ENCODE peak calls at places on chromosome 12, in eight cellular contexts. One of them, this sample, is unnamed.

GRCh38 chr12:46459881-46460545 is 87.4 kb upstream of the SLC38A2 start:
- DNase-seq in stimulated activated CD4-positive, alpha-beta T cell treated with anti-CD3 and anti-CD28 coated beads, Interleukin-1b, Interleukin-23, amount 100 ng/mL, for 4 hours: no peak
- DNase-seq in SW 1271: no peak
- DNase-seq in hypothalamus: peak
- DNase-seq in ureter: no peak
- DNase-seq in HEK293T: no peak
- DNase-seq in EL: no peak
- DNase-seq in stimulated activated CD8-positive, alpha-beta memory T cell treated with anti-CD3 and anti-CD28 coated beads, Interleukin-4, amount 100 ng/mL, for 4 hours: no peak
- DNase-seq in this sample: no peak

GRCh38 chr12:111404362-111405148 is 1.2 kb upstream of the SH2B3 start:
- DNase-seq in HEK293T: no peak
- DNase-seq in EL: peak
- DNase-seq in ureter: peak
- DNase-seq in SW 1271: no peak
- DNase-seq in stimulated activated CD8-positive, alpha-beta memory T cell treated with anti-CD3 and anti-CD28 coated beads, Interleukin-4, amount 100 ng/mL, for 4 hours: peak
- DNase-seq in hypothalamus: no peak
- DNase-seq in stimulated activated CD4-positive, alpha-beta T cell treated with anti-CD3 and anti-CD28 coated beads, Interleukin-1b, Interleukin-23, amount 100 ng/mL, for 4 hours: peak
- DNase-seq in this sample: peak

GRCh38 chr12:60255044-60255443 is 659.2 kb downstream of the SLC16A7 start:
- DNase-seq in stimulated activated CD4-positive, alpha-beta T cell treated with anti-CD3 and anti-CD28 coated beads, Interleukin-1b, Interleukin-23, amount 100 ng/mL, for 4 hours: no peak
- DNase-seq in stimulated activated CD8-positive, alpha-beta memory T cell treated with anti-CD3 and anti-CD28 coated beads, Interleukin-4, amount 100 ng/mL, for 4 hours: no peak
- DNase-seq in SW 1271: no peak
- DNase-seq in hypothalamus: no peak
- DNase-seq in EL: no peak
- DNase-seq in HEK293T: no peak
- DNase-seq in ureter: no peak
- DNase-seq in this sample: no peak

GRCh38 chr12:7433276-7433822 is 10.6 kb downstream of the CD163L1 start:
- DNase-seq in stimulated activated CD8-positive, alpha-beta memory T cell treated with anti-CD3 and anti-CD28 coated beads, Interleukin-4, amount 100 ng/mL, for 4 hours: no peak
- DNase-seq in SW 1271: peak
- DNase-seq in HEK293T: no peak
- DNase-seq in EL: peak
- DNase-seq in stimulated activated CD4-positive, alpha-beta T cell treated with anti-CD3 and anti-CD28 coated beads, Interleukin-1b, Interleukin-23, amount 100 ng/mL, for 4 hours: no peak
- DNase-seq in hypothalamus: no peak
- DNase-seq in ureter: no peak
- DNase-seq in this sample: no peak

GRCh38 chr12:107393043-107393725 is 292.4 kb upstream of the PWP1 start:
- DNase-seq in hypothalamus: no peak
- DNase-seq in stimulated activated CD8-positive, alpha-beta memory T cell treated with anti-CD3 and anti-CD28 coated beads, Interleukin-4, amount 100 ng/mL, for 4 hours: no peak
- DNase-seq in SW 1271: no peak
- DNase-seq in stimulated activated CD4-positive, alpha-beta T cell treated with anti-CD3 and anti-CD28 coated beads, Interleukin-1b, Interleukin-23, amount 100 ng/mL, for 4 hours: no peak
- DNase-seq in ureter: no peak
- DNase-seq in HEK293T: no peak
- DNase-seq in EL: no peak
- DNase-seq in this sample: no peak

GRCh38 chr12:106684497-106684896 is 90.0 kb upstream of the RIC8B start:
- DNase-seq in stimulated activated CD4-positive, alpha-beta T cell treated with anti-CD3 and anti-CD28 coated beads, Interleukin-1b, Interleukin-23, amount 100 ng/mL, for 4 hours: no peak
- DNase-seq in SW 1271: no peak
- DNase-seq in HEK293T: no peak
- DNase-seq in ureter: no peak
- DNase-seq in EL: no peak
- DNase-seq in hypothalamus: no peak
- DNase-seq in stimulated activated CD8-positive, alpha-beta memory T cell treated with anti-CD3 and anti-CD28 coated beads, Interleukin-4, amount 100 ng/mL, for 4 hours: no peak
- DNase-seq in this sample: no peak

GRCh38 chr12:67751376-67751928 is 102.9 kb downstream of the DYRK2 start:
- DNase-seq in HEK293T: no peak
- DNase-seq in hypothalamus: no peak
- DNase-seq in stimulated activated CD8-positive, alpha-beta memory T cell treated with anti-CD3 and anti-CD28 coated beads, Interleukin-4, amount 100 ng/mL, for 4 hours: no peak
- DNase-seq in stimulated activated CD4-positive, alpha-beta T cell treated with anti-CD3 and anti-CD28 coated beads, Interleukin-1b, Interleukin-23, amount 100 ng/mL, for 4 hours: no peak
- DNase-seq in ureter: no peak
- DNase-seq in EL: no peak
- DNase-seq in SW 1271: no peak
- DNase-seq in this sample: no peak

GRCh38 chr12:121365416-121366062 is 13.3 kb upstream of the ANAPC5 start:
- DNase-seq in EL: peak
- DNase-seq in stimulated activated CD4-positive, alpha-beta T cell treated with anti-CD3 and anti-CD28 coated beads, Interleukin-1b, Interleukin-23, amount 100 ng/mL, for 4 hours: no peak
- DNase-seq in hypothalamus: no peak
- DNase-seq in HEK293T: no peak
- DNase-seq in ureter: no peak
- DNase-seq in SW 1271: no peak
- DNase-seq in stimulated activated CD8-positive, alpha-beta memory T cell treated with anti-CD3 and anti-CD28 coated beads, Interleukin-4, amount 100 ng/mL, for 4 hours: no peak
- DNase-seq in this sample: no peak

GRCh38 chr12:26205298-26205697 is 9.9 kb downstream of the SSPN start:
- DNase-seq in ureter: no peak
- DNase-seq in EL: no peak
- DNase-seq in HEK293T: no peak
- DNase-seq in stimulated activated CD8-positive, alpha-beta memory T cell treated with anti-CD3 and anti-CD28 coated beads, Interleukin-4, amount 100 ng/mL, for 4 hours: no peak
- DNase-seq in SW 1271: no peak
- DNase-seq in stimulated activated CD4-positive, alpha-beta T cell treated with anti-CD3 and anti-CD28 coated beads, Interleukin-1b, Interleukin-23, amount 100 ng/mL, for 4 hours: no peak
- DNase-seq in hypothalamus: no peak
- DNase-seq in this sample: no peak

GRCh38 chr12:8709124-8709830 is 11.5 kb downstream of the RIMKLB start:
- DNase-seq in hypothalamus: no peak
- DNase-seq in SW 1271: no peak
- DNase-seq in HEK293T: no peak
- DNase-seq in stimulated activated CD8-positive, alpha-beta memory T cell treated with anti-CD3 and anti-CD28 coated beads, Interleukin-4, amount 100 ng/mL, for 4 hours: no peak
- DNase-seq in ureter: no peak
- DNase-seq in stimulated activated CD4-positive, alpha-beta T cell treated with anti-CD3 and anti-CD28 coated beads, Interleukin-1b, Interleukin-23, amount 100 ng/mL, for 4 hours: no peak
- DNase-seq in EL: peak
- DNase-seq in this sample: no peak

GRCh38 chr12:48775991-48776649 is 12.8 kb downstream of the ADCY6 start:
- DNase-seq in HEK293T: no peak
- DNase-seq in ureter: no peak
- DNase-seq in stimulated activated CD8-positive, alpha-beta memory T cell treated with anti-CD3 and anti-CD28 coated beads, Interleukin-4, amount 100 ng/mL, for 4 hours: no peak
- DNase-seq in EL: no peak
- DNase-seq in stimulated activated CD4-positive, alpha-beta T cell treated with anti-CD3 and anti-CD28 coated beads, Interleukin-1b, Interleukin-23, amount 100 ng/mL, for 4 hours: no peak
- DNase-seq in SW 1271: no peak
- DNase-seq in hypothalamus: no peak
- DNase-seq in this sample: no peak

GRCh38 chr12:2044165-2044564 is 8.6 kb upstream of the CACNA1C start:
- DNase-seq in stimulated activated CD8-positive, alpha-beta memory T cell treated with anti-CD3 and anti-CD28 coated beads, Interleukin-4, amount 100 ng/mL, for 4 hours: no peak
- DNase-seq in ureter: no peak
- DNase-seq in EL: no peak
- DNase-seq in stimulated activated CD4-positive, alpha-beta T cell treated with anti-CD3 and anti-CD28 coated beads, Interleukin-1b, Interleukin-23, amount 100 ng/mL, for 4 hours: no peak
- DNase-seq in HEK293T: no peak
- DNase-seq in SW 1271: no peak
- DNase-seq in hypothalamus: no peak
- DNase-seq in this sample: no peak

GRCh38 chr12:15712823-15713663 is 76.1 kb downstream of the EPS8 start:
- DNase-seq in hypothalamus: no peak
- DNase-seq in stimulated activated CD8-positive, alpha-beta memory T cell treated with anti-CD3 and anti-CD28 coated beads, Interleukin-4, amount 100 ng/mL, for 4 hours: no peak
- DNase-seq in ureter: no peak
- DNase-seq in stimulated activated CD4-positive, alpha-beta T cell treated with anti-CD3 and anti-CD28 coated beads, Interleukin-1b, Interleukin-23, amount 100 ng/mL, for 4 hours: no peak
- DNase-seq in SW 1271: no peak
- DNase-seq in HEK293T: no peak
- DNase-seq in EL: no peak
- DNase-seq in this sample: peak

GRCh38 chr12:85424581-85425348 is 144.7 kb downstream of the ALX1 start:
- DNase-seq in HEK293T: peak
- DNase-seq in hypothalamus: no peak
- DNase-seq in stimulated activated CD4-positive, alpha-beta T cell treated with anti-CD3 and anti-CD28 coated beads, Interleukin-1b, Interleukin-23, amount 100 ng/mL, for 4 hours: no peak
- DNase-seq in ureter: no peak
- DNase-seq in stimulated activated CD8-positive, alpha-beta memory T cell treated with anti-CD3 and anti-CD28 coated beads, Interleukin-4, amount 100 ng/mL, for 4 hours: no peak
- DNase-seq in SW 1271: no peak
- DNase-seq in EL: peak
- DNase-seq in this sample: no peak

GRCh38 chr12:48980389-48980952 is 2.3 kb downstream of the WNT1 start:
- DNase-seq in SW 1271: no peak
- DNase-seq in EL: no peak
- DNase-seq in ureter: no peak
- DNase-seq in hypothalamus: no peak
- DNase-seq in stimulated activated CD8-positive, alpha-beta memory T cell treated with anti-CD3 and anti-CD28 coated beads, Interleukin-4, amount 100 ng/mL, for 4 hours: no peak
- DNase-seq in stimulated activated CD4-positive, alpha-beta T cell treated with anti-CD3 and anti-CD28 coated beads, Interleukin-1b, Interleukin-23, amount 100 ng/mL, for 4 hours: no peak
- DNase-seq in HEK293T: no peak
- DNase-seq in this sample: no peak

GRCh38 chr12:1796515-1797010 is 23.8 kb upstream of the LRTM2 start:
- DNase-seq in hypothalamus: no peak
- DNase-seq in ureter: no peak
- DNase-seq in HEK293T: no peak
- DNase-seq in SW 1271: no peak
- DNase-seq in EL: peak
- DNase-seq in stimulated activated CD8-positive, alpha-beta memory T cell treated with anti-CD3 and anti-CD28 coated beads, Interleukin-4, amount 100 ng/mL, for 4 hours: no peak
- DNase-seq in stimulated activated CD4-positive, alpha-beta T cell treated with anti-CD3 and anti-CD28 coated beads, Interleukin-1b, Interleukin-23, amount 100 ng/mL, for 4 hours: no peak
- DNase-seq in this sample: no peak

GRCh38 chr12:108170164-108170563 is 41.1 kb downstream of the WSCD2 start:
- DNase-seq in stimulated activated CD8-positive, alpha-beta memory T cell treated with anti-CD3 and anti-CD28 coated beads, Interleukin-4, amount 100 ng/mL, for 4 hours: no peak
- DNase-seq in EL: no peak
- DNase-seq in stimulated activated CD4-positive, alpha-beta T cell treated with anti-CD3 and anti-CD28 coated beads, Interleukin-1b, Interleukin-23, amount 100 ng/mL, for 4 hours: no peak
- DNase-seq in ureter: no peak
- DNase-seq in HEK293T: no peak
- DNase-seq in hypothalamus: no peak
- DNase-seq in SW 1271: no peak
- DNase-seq in this sample: no peak

GRCh38 chr12:39490500-39491276 is 47.8 kb upstream of the KIF21A start:
- DNase-seq in SW 1271: no peak
- DNase-seq in stimulated activated CD8-positive, alpha-beta memory T cell treated with anti-CD3 and anti-CD28 coated beads, Interleukin-4, amount 100 ng/mL, for 4 hours: no peak
- DNase-seq in HEK293T: no peak
- DNase-seq in hypothalamus: no peak
- DNase-seq in ureter: no peak
- DNase-seq in EL: peak
- DNase-seq in stimulated activated CD4-positive, alpha-beta T cell treated with anti-CD3 and anti-CD28 coated beads, Interleukin-1b, Interleukin-23, amount 100 ng/mL, for 4 hours: no peak
- DNase-seq in this sample: no peak

GRCh38 chr12:57592551-57593165 is 1.7 kb downstream of the PIP4K2C start:
- DNase-seq in ureter: no peak
- DNase-seq in stimulated activated CD4-positive, alpha-beta T cell treated with anti-CD3 and anti-CD28 coated beads, Interleukin-1b, Interleukin-23, amount 100 ng/mL, for 4 hours: no peak
- DNase-seq in SW 1271: no peak
- DNase-seq in stimulated activated CD8-positive, alpha-beta memory T cell treated with anti-CD3 and anti-CD28 coated beads, Interleukin-4, amount 100 ng/mL, for 4 hours: no peak
- DNase-seq in HEK293T: no peak
- DNase-seq in EL: peak
- DNase-seq in hypothalamus: no peak
- DNase-seq in this sample: no peak

GRCh38 chr12:11653215-11653753 is 3.8 kb downstream of the ETV6 start:
- DNase-seq in HEK293T: no peak
- DNase-seq in SW 1271: no peak
- DNase-seq in ureter: no peak
- DNase-seq in hypothalamus: no peak
- DNase-seq in stimulated activated CD4-positive, alpha-beta T cell treated with anti-CD3 and anti-CD28 coated beads, Interleukin-1b, Interleukin-23, amount 100 ng/mL, for 4 hours: peak
- DNase-seq in EL: no peak
- DNase-seq in stimulated activated CD8-positive, alpha-beta memory T cell treated with anti-CD3 and anti-CD28 coated beads, Interleukin-4, amount 100 ng/mL, for 4 hours: peak
- DNase-seq in this sample: no peak

GRCh38 chr12:75560167-75560566 is 48.8 kb upstream of the KRR1 start:
- DNase-seq in stimulated activated CD4-positive, alpha-beta T cell treated with anti-CD3 and anti-CD28 coated beads, Interleukin-1b, Interleukin-23, amount 100 ng/mL, for 4 hours: no peak
- DNase-seq in stimulated activated CD8-positive, alpha-beta memory T cell treated with anti-CD3 and anti-CD28 coated beads, Interleukin-4, amount 100 ng/mL, for 4 hours: no peak
- DNase-seq in SW 1271: no peak
- DNase-seq in HEK293T: no peak
- DNase-seq in EL: peak
- DNase-seq in hypothalamus: no peak
- DNase-seq in ureter: no peak
- DNase-seq in this sample: no peak

GRCh38 chr12:8637666-8638065 is 25.0 kb downstream of the MFAP5 start:
- DNase-seq in stimulated activated CD4-positive, alpha-beta T cell treated with anti-CD3 and anti-CD28 coated beads, Interleukin-1b, Interleukin-23, amount 100 ng/mL, for 4 hours: no peak
- DNase-seq in ureter: no peak
- DNase-seq in HEK293T: no peak
- DNase-seq in hypothalamus: no peak
- DNase-seq in EL: no peak
- DNase-seq in SW 1271: no peak
- DNase-seq in stimulated activated CD8-positive, alpha-beta memory T cell treated with anti-CD3 and anti-CD28 coated beads, Interleukin-4, amount 100 ng/mL, for 4 hours: no peak
- DNase-seq in this sample: no peak

GRCh38 chr12:92502417-92503028 is 200.3 kb upstream of the PLEKHG7 start:
- DNase-seq in ureter: no peak
- DNase-seq in hypothalamus: no peak
- DNase-seq in stimulated activated CD4-positive, alpha-beta T cell treated with anti-CD3 and anti-CD28 coated beads, Interleukin-1b, Interleukin-23, amount 100 ng/mL, for 4 hours: no peak
- DNase-seq in SW 1271: no peak
- DNase-seq in EL: no peak
- DNase-seq in HEK293T: peak
- DNase-seq in stimulated activated CD8-positive, alpha-beta memory T cell treated with anti-CD3 and anti-CD28 coated beads, Interleukin-4, amount 100 ng/mL, for 4 hours: no peak
- DNase-seq in this sample: no peak

GRCh38 chr12:12336511-12336910 is 13.5 kb downstream of the MANSC1 start:
- DNase-seq in stimulated activated CD4-positive, alpha-beta T cell treated with anti-CD3 and anti-CD28 coated beads, Interleukin-1b, Interleukin-23, amount 100 ng/mL, for 4 hours: no peak
- DNase-seq in hypothalamus: no peak
- DNase-seq in stimulated activated CD8-positive, alpha-beta memory T cell treated with anti-CD3 and anti-CD28 coated beads, Interleukin-4, amount 100 ng/mL, for 4 hours: no peak
- DNase-seq in EL: no peak
- DNase-seq in HEK293T: no peak
- DNase-seq in SW 1271: no peak
- DNase-seq in ureter: no peak
- DNase-seq in this sample: no peak

GRCh38 chr12:102638777-102639176 is 158.4 kb upstream of the IGF1 start:
- DNase-seq in ureter: no peak
- DNase-seq in SW 1271: no peak
- DNase-seq in stimulated activated CD8-positive, alpha-beta memory T cell treated with anti-CD3 and anti-CD28 coated beads, Interleukin-4, amount 100 ng/mL, for 4 hours: no peak
- DNase-seq in stimulated activated CD4-positive, alpha-beta T cell treated with anti-CD3 and anti-CD28 coated beads, Interleukin-1b, Interleukin-23, amount 100 ng/mL, for 4 hours: no peak
- DNase-seq in hypothalamus: no peak
- DNase-seq in EL: peak
- DNase-seq in HEK293T: no peak
- DNase-seq in this sample: no peak

GRCh38 chr12:86233126-86233525 is 23.1 kb downstream of the MGAT4C start:
- DNase-seq in hypothalamus: no peak
- DNase-seq in SW 1271: no peak
- DNase-seq in stimulated activated CD4-positive, alpha-beta T cell treated with anti-CD3 and anti-CD28 coated beads, Interleukin-1b, Interleukin-23, amount 100 ng/mL, for 4 hours: no peak
- DNase-seq in ureter: no peak
- DNase-seq in stimulated activated CD8-positive, alpha-beta memory T cell treated with anti-CD3 and anti-CD28 coated beads, Interleukin-4, amount 100 ng/mL, for 4 hours: no peak
- DNase-seq in EL: no peak
- DNase-seq in HEK293T: no peak
- DNase-seq in this sample: no peak

GRCh38 chr12:6272300-6273208 is 37.9 kb upstream of the PLEKHG6 start:
- DNase-seq in EL: no peak
- DNase-seq in SW 1271: no peak
- DNase-seq in stimulated activated CD4-positive, alpha-beta T cell treated with anti-CD3 and anti-CD28 coated beads, Interleukin-1b, Interleukin-23, amount 100 ng/mL, for 4 hours: no peak
- DNase-seq in HEK293T: no peak
- DNase-seq in ureter: peak
- DNase-seq in hypothalamus: no peak
- DNase-seq in stimulated activated CD8-positive, alpha-beta memory T cell treated with anti-CD3 and anti-CD28 coated beads, Interleukin-4, amount 100 ng/mL, for 4 hours: no peak
- DNase-seq in this sample: no peak

GRCh38 chr12:903055-903454 is 46.4 kb downstream of the RAD52 start:
- DNase-seq in EL: no peak
- DNase-seq in ureter: no peak
- DNase-seq in hypothalamus: no peak
- DNase-seq in stimulated activated CD4-positive, alpha-beta T cell treated with anti-CD3 and anti-CD28 coated beads, Interleukin-1b, Interleukin-23, amount 100 ng/mL, for 4 hours: no peak
- DNase-seq in HEK293T: no peak
- DNase-seq in stimulated activated CD8-positive, alpha-beta memory T cell treated with anti-CD3 and anti-CD28 coated beads, Interleukin-4, amount 100 ng/mL, for 4 hours: no peak
- DNase-seq in SW 1271: no peak
- DNase-seq in this sample: no peak

GRCh38 chr12:132686831-132687210 is 321 bp downstream of the POLE start:
- DNase-seq in SW 1271: no peak
- DNase-seq in stimulated activated CD4-positive, alpha-beta T cell treated with anti-CD3 and anti-CD28 coated beads, Interleukin-1b, Interleukin-23, amount 100 ng/mL, for 4 hours: no peak
- DNase-seq in hypothalamus: no peak
- DNase-seq in stimulated activated CD8-positive, alpha-beta memory T cell treated with anti-CD3 and anti-CD28 coated beads, Interleukin-4, amount 100 ng/mL, for 4 hours: no peak
- DNase-seq in ureter: no peak
- DNase-seq in EL: no peak
- DNase-seq in HEK293T: no peak
- DNase-seq in this sample: peak

GRCh38 chr12:113359133-113359938 is 949 bp downstream of the PLBD2 start:
- DNase-seq in stimulated activated CD4-positive, alpha-beta T cell treated with anti-CD3 and anti-CD28 coated beads, Interleukin-1b, Interleukin-23, amount 100 ng/mL, for 4 hours: no peak
- DNase-seq in stimulated activated CD8-positive, alpha-beta memory T cell treated with anti-CD3 and anti-CD28 coated beads, Interleukin-4, amount 100 ng/mL, for 4 hours: no peak
- DNase-seq in ureter: peak
- DNase-seq in hypothalamus: no peak
- DNase-seq in EL: peak
- DNase-seq in SW 1271: no peak
- DNase-seq in HEK293T: no peak
- DNase-seq in this sample: peak

GRCh38 chr12:109943811-109944210 is 43.7 kb downstream of the TCHP start:
- DNase-seq in SW 1271: no peak
- DNase-seq in EL: peak
- DNase-seq in hypothalamus: no peak
- DNase-seq in stimulated activated CD4-positive, alpha-beta T cell treated with anti-CD3 and anti-CD28 coated beads, Interleukin-1b, Interleukin-23, amount 100 ng/mL, for 4 hours: no peak
- DNase-seq in HEK293T: no peak
- DNase-seq in ureter: no peak
- DNase-seq in stimulated activated CD8-positive, alpha-beta memory T cell treated with anti-CD3 and anti-CD28 coated beads, Interleukin-4, amount 100 ng/mL, for 4 hours: no peak
- DNase-seq in this sample: no peak

This sample was measured in pancreas.